ENCODE peak calls at places on chromosomes 4 and X, in seven cellular contexts. V, Y, H, S, Z, K and E are unnamed samples.

GRCh38 chr4:791866-792630 is 33.9 kb downstream of the CPLX1 start:
- DNase-seq in K (no peak), H (no peak), S (no peak), Z (no peak), Y (peak; percentile 43), V (no peak), E (no peak)

GRCh38 chr4:2219233-2219760 is 22.6 kb downstream of the HAUS3 start:
- DNase-seq in S (no peak), K (no peak), Z (no peak), Y (no peak), H (no peak), V (no peak), E (no peak)

GRCh38 chr4:151675366-151676060 is 85.3 kb downstream of the GATB start:
- DNase-seq in K (no peak), V (no peak), H (no peak), Y (no peak), Z (no peak), S (no peak), E (no peak)

GRCh38 chr4:149280886-149281285 is 534.8 kb downstream of the IQCM start:
- DNase-seq in H (no peak), S (no peak), Z (no peak), Y (no peak), V (no peak), K (peak; percentile 48), E (no peak)

GRCh38 chrX:15619053-15619772 is 18.5 kb upstream of the ACE2 start:
- DNase-seq in K (peak; percentile 2), Y (no peak), V (peak; percentile 76), S (no peak), H (no peak), Z (no peak), E (peak; percentile 1)

GRCh38 chr4:140609548-140610425 is 41.0 kb upstream of the UCP1 start:
- DNase-seq in Y (peak; percentile 40), V (peak; percentile 41), S (peak; percentile 19), H (peak; percentile 53), Z (no peak), K (peak; percentile 55), E (peak; percentile 42)

GRCh38 chrX:119399772-119400101 is 601 bp downstream of the SLC25A43 start:
- DNase-seq in V (no peak), Y (no peak), H (no peak), Z (no peak), S (no peak), K (no peak), E (peak; percentile 38)

GRCh38 chr4:8536467-8536866 is 43.7 kb upstream of the GPR78 start:
- DNase-seq in V (no peak), H (no peak), S (no peak), Y (no peak), K (no peak), Z (no peak), E (no peak)

GRCh38 chr4:16082424-16083216 is 1.2 kb downstream of the PROM1 start:
- DNase-seq in H (peak; percentile 39), Y (no peak), Z (peak; percentile 70), S (no peak), K (no peak), V (no peak), E (no peak)

GRCh38 chr4:128242601-128243000 is 45.0 kb downstream of the PGRMC2 start:
- DNase-seq in K (no peak), Y (no peak), S (no peak), V (no peak), H (no peak), Z (no peak), E (no peak)

GRCh38 chr4:3408793-3409330 is 32.9 kb upstream of the HGFAC start:
- DNase-seq in V (no peak), H (no peak), Y (no peak), S (no peak), K (no peak), Z (no peak), E (no peak)

GRCh38 chr4:112492321-112492720 is 23.7 kb downstream of the NEUROG2 start:
- DNase-seq in K (no peak), Y (no peak), H (no peak), V (no peak), S (no peak), Z (no peak), E (no peak)

GRCh38 chrX:150365051-150365952 is 2.2 kb downstream of the MAMLD1 start:
- DNase-seq in S (no peak), H (no peak), Y (peak; percentile 34), Z (no peak), K (peak; percentile 50), V (peak; percentile 35), E (peak; percentile 31)

GRCh38 chr4:25977397-25978170 is 63.6 kb downstream of the SMIM20 start:
- DNase-seq in V (no peak), Y (no peak), K (no peak), H (no peak), Z (no peak), S (no peak), E (no peak)

GRCh38 chr4:141133146-141134006 is at the start of gene RNF150:
- DNase-seq in Y (peak; percentile 51), Z (peak; percentile 73), H (peak; percentile 65), S (peak; percentile 9), V (no peak), K (peak; percentile 92), E (peak; percentile 82)

GRCh38 chr4:143251348-143251747 is 66.6 kb downstream of the USP38 start:
- DNase-seq in K (no peak), H (no peak), V (no peak), Z (no peak), S (no peak), Y (no peak), E (no peak)

GRCh38 chr4:170400346-170400745 is 310.6 kb upstream of the AADAT start:
- DNase-seq in K (no peak), S (no peak), V (no peak), Y (no peak), Z (no peak), H (no peak), E (no peak)

GRCh38 chr4:155966661-155967060 is 13.0 kb upstream of the CTSO start:
- DNase-seq in S (no peak), H (no peak), Z (no peak), K (no peak), Y (no peak), V (no peak), E (no peak)

GRCh38 chr4:10102193-10102980 is 14.2 kb downstream of the WDR1 start:
- DNase-seq in H (no peak), V (no peak), K (no peak), S (no peak), Y (no peak), Z (no peak), E (no peak)

GRCh38 chr4:3788366-3788660 is 22.1 kb downstream of the ADRA2C start:
- DNase-seq in H (no peak), Z (no peak), S (no peak), V (no peak), K (no peak), Y (no peak), E (no peak)

DNA sequence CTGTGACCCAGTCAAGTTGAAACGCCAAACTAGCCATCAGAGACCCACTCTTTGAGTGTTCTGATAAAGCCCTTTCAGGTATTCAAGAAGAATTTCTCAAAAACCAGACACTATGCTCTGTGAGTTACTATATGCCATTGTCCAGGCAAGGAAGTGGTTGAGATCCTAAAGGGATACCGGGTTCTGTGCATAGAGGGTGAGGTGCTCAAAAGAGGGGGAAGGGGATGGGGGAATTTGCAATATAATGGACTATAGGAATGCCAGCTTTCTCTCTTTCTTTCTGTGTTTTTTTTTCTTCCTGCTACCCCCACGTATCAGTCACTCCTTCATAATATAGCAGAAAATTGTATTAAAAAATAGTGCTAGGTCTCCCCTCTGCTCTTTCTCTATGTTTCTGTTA is 1619.0 kb downstream of the STIM2 start:
- DNase-seq in K (no peak), V (no peak), Z (no peak), Y (no peak), S (no peak), H (no peak), E (no peak)
- TF ChIP-seq POLR2A in K (no peak), V (no peak), Z (no peak), Y (no peak), S (no peak), H (no peak), E (no peak)

DNA sequence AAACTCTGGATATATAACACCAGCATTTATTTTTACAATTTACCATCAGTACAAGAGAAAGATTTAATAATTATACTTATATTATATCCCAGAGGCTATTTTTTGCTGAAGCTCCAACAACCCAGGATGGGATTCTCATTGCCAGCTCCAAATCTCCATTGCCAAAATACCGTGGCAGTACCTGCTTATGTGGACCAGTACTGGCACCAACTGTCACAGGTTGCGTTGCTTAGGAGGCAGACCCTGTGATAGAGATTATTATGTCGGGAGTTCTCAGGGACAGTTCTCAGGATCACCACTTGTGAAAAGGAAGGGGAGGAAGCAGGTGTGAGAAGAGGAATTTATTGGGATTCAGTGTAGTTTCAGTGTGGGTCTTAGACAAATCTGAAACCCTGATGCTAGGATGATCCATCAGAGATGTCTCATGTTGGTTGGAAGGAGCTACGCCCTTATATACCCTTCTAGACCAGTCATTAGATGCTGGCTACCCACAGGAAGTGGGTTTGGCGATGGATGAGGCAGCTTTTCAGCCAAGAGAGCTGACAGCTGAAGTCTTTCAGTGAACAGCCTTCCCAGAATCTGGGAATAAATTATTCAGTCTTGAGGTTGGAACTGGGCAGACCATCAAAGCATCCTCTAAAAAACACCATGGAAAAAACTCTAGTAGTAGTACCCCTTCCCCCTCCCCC is 101.8 kb downstream of the TLL1 start:
- DNase-seq in V (no peak), K (no peak), Z (no peak), H (no peak), S (no peak), Y (no peak), E (no peak)
- TF ChIP-seq CEBPB in V (no peak), K (no peak), Z (no peak), H (no peak), S (no peak), Y (no peak), E (no peak)

GRCh38 chrX:77694491-77694890 is 91.5 kb downstream of the ATRX start:
- DNase-seq in Y (no peak), V (no peak), K (no peak), Z (no peak), H (no peak), S (no peak), E (no peak)

GRCh38 chrX:77689376-77689775 is 96.6 kb downstream of the ATRX start:
- DNase-seq in Z (no peak), Y (no peak), K (no peak), S (no peak), V (no peak), H (no peak), E (no peak)

GRCh38 chrX:77693594-77693993 is 92.4 kb downstream of the ATRX start:
- DNase-seq in Y (no peak), K (no peak), S (peak; percentile 11), Z (no peak), H (no peak), V (no peak), E (no peak)

GRCh38 chrX:77691916-77692315 is 94.1 kb downstream of the ATRX start:
- DNase-seq in K (no peak), Z (no peak), V (no peak), S (no peak), H (no peak), Y (no peak), E (no peak)
- H3K4me1 ChIP-seq in K (no peaks in the 10 kb centered on the region), Z (no peaks in the 10 kb centered on the region), V (no peaks in the 10 kb centered on the region), S (peaks cover 5% of the 10 kb centered on the region), H (no peaks in the 10 kb centered on the region), Y (no peaks in the 10 kb centered on the region), E (peaks cover 5% of the 10 kb centered on the region)

GRCh38 chr4:80268081-80268823 is 1.8 kb downstream of the FGF5 start:
- DNase-seq in H (no peak), Z (no peak), S (no peak), Y (no peak), K (peak; percentile 53), V (no peak), E (no peak)
- TF ChIP-seq POLR2A in H (no peak), Z (no peak), S (no peak), Y (no peak), K (no peak), V (no peak), E (no peak)

GRCh38 chr4:174154455-174154854 is 129.0 kb downstream of the FBXO8 start:
- DNase-seq in S (no peak), H (no peak), V (no peak), K (peak; percentile 76), Z (no peak), Y (peak; percentile 64), E (peak; percentile 43)
- TF ChIP-seq CEBPB in S (no peak), H (no peak), V (no peak), K (no peak), Z (no peak), Y (no peak), E (no peak)